ENCODE peak calls at places on chromosomes 16 and 17, in six cellular contexts. One of them, this sample, is unnamed.

GRCh38 chr17:73203788-73204479 is 11.1 kb downstream of the COG1 start:
- DNase-seq in body of pancreas: no peak
- DNase-seq in heart right ventricle: no peak
- DNase-seq in left ventricle myocardium inferior: no peak
- DNase-seq in GM23248: no peak
- DNase-seq in ovary: no peak
- DNase-seq in this sample: no peak

GRCh38 chr17:63740464-63741181 is 976 bp downstream of the STRADA start:
- DNase-seq in GM23248: peak; percentile 40
- DNase-seq in body of pancreas: no peak
- DNase-seq in heart right ventricle: no peak
- DNase-seq in left ventricle myocardium inferior: no peak
- DNase-seq in ovary: no peak
- DNase-seq in this sample: no peak

GRCh38 chr17:27319536-27320221 is 25.8 kb downstream of the WSB1 start:
- DNase-seq in ovary: peak; percentile 66
- DNase-seq in body of pancreas: peak; percentile 67
- DNase-seq in GM23248: peak; percentile 80
- DNase-seq in heart right ventricle: peak; percentile 75
- DNase-seq in left ventricle myocardium inferior: peak; percentile 77
- DNase-seq in this sample: peak; percentile 50

GRCh38 chr17:2140683-2141082 is 85.8 kb downstream of the HIC1 start:
- DNase-seq in ovary: no peak
- DNase-seq in GM23248: no peak
- DNase-seq in body of pancreas: no peak
- DNase-seq in heart right ventricle: no peak
- DNase-seq in left ventricle myocardium inferior: no peak
- DNase-seq in this sample: no peak

GRCh38 chr16:1158456-1159324 is 5.8 kb downstream of the CACNA1H start:
- DNase-seq in heart right ventricle: peak; percentile 84
- DNase-seq in ovary: peak; percentile 92
- DNase-seq in GM23248: peak; percentile 41
- DNase-seq in body of pancreas: peak; percentile 54
- DNase-seq in left ventricle myocardium inferior: peak; percentile 78
- DNase-seq in this sample: no peak

GRCh38 chr17:28426081-28426519 is 20.1 kb upstream of the SLC46A1 start:
- DNase-seq in heart right ventricle: no peak
- DNase-seq in body of pancreas: no peak
- DNase-seq in ovary: no peak
- DNase-seq in GM23248: peak; percentile 34
- DNase-seq in left ventricle myocardium inferior: no peak
- DNase-seq in this sample: no peak

GRCh38 chr17:11140028-11140427 is 101.0 kb upstream of the SHISA6 start:
- DNase-seq in ovary: no peak
- DNase-seq in body of pancreas: no peak
- DNase-seq in left ventricle myocardium inferior: no peak
- DNase-seq in heart right ventricle: peak; percentile 13
- DNase-seq in GM23248: no peak
- DNase-seq in this sample: no peak

GRCh38 chr17:72119963-72120877 is 600 bp upstream of the SOX9 start:
- DNase-seq in body of pancreas: peak; percentile 61
- DNase-seq in left ventricle myocardium inferior: peak; percentile 50
- DNase-seq in heart right ventricle: peak; percentile 49
- DNase-seq in GM23248: peak; percentile 91
- DNase-seq in ovary: no peak
- DNase-seq in this sample: peak; percentile 66

GRCh38 chr17:74601944-74602572 is 10.0 kb upstream of the CD300LD start:
- DNase-seq in heart right ventricle: no peak
- DNase-seq in left ventricle myocardium inferior: no peak
- DNase-seq in body of pancreas: no peak
- DNase-seq in GM23248: peak; percentile 64
- DNase-seq in ovary: no peak
- DNase-seq in this sample: no peak

GRCh38 chr17:61551255-61551742 is 39.7 kb downstream of the NACA2 start:
- DNase-seq in body of pancreas: no peak
- DNase-seq in GM23248: peak; percentile 70
- DNase-seq in heart right ventricle: no peak
- DNase-seq in left ventricle myocardium inferior: no peak
- DNase-seq in ovary: no peak
- DNase-seq in this sample: no peak

GRCh38 chr16:89581861-89582563 is 6.5 kb downstream of the CPNE7 start:
- DNase-seq in body of pancreas: no peak
- DNase-seq in left ventricle myocardium inferior: no peak
- DNase-seq in heart right ventricle: no peak
- DNase-seq in ovary: no peak
- DNase-seq in GM23248: peak; percentile 63
- DNase-seq in this sample: peak; percentile 84

GRCh38 chr17:42135664-42136653 is 13.4 kb downstream of the HSPB9 start:
- DNase-seq in body of pancreas: peak; percentile 91
- DNase-seq in GM23248: peak; percentile 69
- DNase-seq in ovary: peak; percentile 78
- DNase-seq in left ventricle myocardium inferior: peak; percentile 75
- DNase-seq in heart right ventricle: peak; percentile 59
- DNase-seq in this sample: peak; percentile 89

GRCh38 chr16:83066011-83066410 is 439.2 kb downstream of the CDH13 start:
- DNase-seq in heart right ventricle: no peak
- DNase-seq in left ventricle myocardium inferior: no peak
- DNase-seq in body of pancreas: no peak
- DNase-seq in GM23248: no peak
- DNase-seq in ovary: no peak
- DNase-seq in this sample: no peak

GRCh38 chr17:7132511-7133094 is 18.0 kb upstream of the ASGR2 start:
- DNase-seq in left ventricle myocardium inferior: no peak
- DNase-seq in heart right ventricle: no peak
- DNase-seq in body of pancreas: no peak
- DNase-seq in ovary: no peak
- DNase-seq in GM23248: no peak
- DNase-seq in this sample: peak; percentile 58

GRCh38 chr17:64608571-64608981 is 53.5 kb downstream of the SMURF2 start:
- DNase-seq in left ventricle myocardium inferior: no peak
- DNase-seq in heart right ventricle: no peak
- DNase-seq in GM23248: peak; percentile 75
- DNase-seq in ovary: no peak
- DNase-seq in body of pancreas: no peak
- DNase-seq in this sample: no peak

GRCh38 chr16:84606081-84606875 is 11.6 kb downstream of the COTL1 start:
- DNase-seq in heart right ventricle: no peak
- DNase-seq in ovary: no peak
- DNase-seq in body of pancreas: no peak
- DNase-seq in GM23248: no peak
- DNase-seq in left ventricle myocardium inferior: no peak
- DNase-seq in this sample: no peak

GRCh38 chr17:45261577-45262515 is at the start of gene SPATA32:
- DNase-seq in heart right ventricle: peak; percentile 71
- DNase-seq in GM23248: peak; percentile 62
- DNase-seq in left ventricle myocardium inferior: peak; percentile 68
- DNase-seq in ovary: peak; percentile 73
- DNase-seq in body of pancreas: peak; percentile 50
- DNase-seq in this sample: peak; percentile 74

GRCh38 chr17:83084214-83084613 is 4.8 kb downstream of the METRNL start:
- DNase-seq in body of pancreas: no peak
- DNase-seq in ovary: no peak
- DNase-seq in left ventricle myocardium inferior: no peak
- DNase-seq in heart right ventricle: no peak
- DNase-seq in GM23248: no peak
- DNase-seq in this sample: no peak

GRCh38 chr17:66548158-66548557 is 245.7 kb downstream of the PRKCA start:
- DNase-seq in left ventricle myocardium inferior: no peak
- DNase-seq in GM23248: peak; percentile 63
- DNase-seq in heart right ventricle: no peak
- DNase-seq in ovary: no peak
- DNase-seq in body of pancreas: no peak
- DNase-seq in this sample: no peak

GRCh38 chr17:61285483-61286320 is 113.9 kb upstream of the TBX2 start:
- DNase-seq in body of pancreas: no peak
- DNase-seq in ovary: no peak
- DNase-seq in left ventricle myocardium inferior: peak; percentile 64
- DNase-seq in heart right ventricle: peak; percentile 56
- DNase-seq in GM23248: peak; percentile 94
- DNase-seq in this sample: no peak

GRCh38 chr17:48505788-48506187 is 25.0 kb downstream of the HOXB1 start:
- DNase-seq in ovary: no peak
- DNase-seq in body of pancreas: no peak
- DNase-seq in left ventricle myocardium inferior: no peak
- DNase-seq in GM23248: peak; percentile 96
- DNase-seq in heart right ventricle: no peak
- DNase-seq in this sample: no peak

GRCh38 chr16:23862556-23862955 is 26.8 kb downstream of the PRKCB start:
- DNase-seq in GM23248: no peak
- DNase-seq in ovary: no peak
- DNase-seq in heart right ventricle: no peak
- DNase-seq in body of pancreas: no peak
- DNase-seq in left ventricle myocardium inferior: no peak
- DNase-seq in this sample: no peak

GRCh38 chr17:5522476-5522875 is 36.1 kb downstream of the MIS12 start:
- DNase-seq in GM23248: no peak
- DNase-seq in heart right ventricle: no peak
- DNase-seq in ovary: no peak
- DNase-seq in body of pancreas: no peak
- DNase-seq in left ventricle myocardium inferior: no peak
- DNase-seq in this sample: no peak

GRCh38 chr17:50953831-50954601 is 87.9 kb upstream of the TOB1 start:
- DNase-seq in ovary: peak; percentile 64
- DNase-seq in left ventricle myocardium inferior: peak; percentile 61
- DNase-seq in GM23248: peak; percentile 34
- DNase-seq in body of pancreas: peak; percentile 35
- DNase-seq in heart right ventricle: peak; percentile 51
- DNase-seq in this sample: peak; percentile 52

GRCh38 chr17:58308985-58309917 is 19.3 kb downstream of the TSPOAP1 start:
- DNase-seq in ovary: no peak
- DNase-seq in left ventricle myocardium inferior: no peak
- DNase-seq in body of pancreas: no peak
- DNase-seq in heart right ventricle: no peak
- DNase-seq in GM23248: no peak
- DNase-seq in this sample: no peak

DNA sequence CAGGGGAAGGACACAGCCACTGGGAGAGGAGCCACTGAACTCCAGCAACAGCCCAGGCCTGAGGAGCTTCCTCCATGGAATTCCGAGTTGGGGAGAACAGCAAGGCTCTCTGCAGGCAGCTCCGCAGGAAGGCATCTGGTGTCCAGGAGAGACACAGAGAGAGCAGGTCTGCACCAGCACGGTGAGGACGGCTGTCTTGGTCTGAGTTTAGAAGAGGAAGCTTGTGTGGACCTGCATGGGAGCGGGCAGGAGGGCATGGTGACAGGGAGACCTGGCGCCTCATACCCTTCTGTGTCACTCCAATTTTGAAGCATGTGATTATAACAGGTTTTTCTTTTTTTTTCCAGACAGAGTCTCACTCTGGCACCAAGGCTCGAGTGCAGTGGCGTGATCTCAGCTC is 6.4 kb downstream of the SLC38A10 start:
- DNase-seq in ovary: no peak
- DNase-seq in heart right ventricle: no peak
- DNase-seq in left ventricle myocardium inferior: no peak
- DNase-seq in GM23248: no peak
- DNase-seq in body of pancreas: no peak
- DNase-seq in this sample: no peak
- H3K4me1 ChIP-seq in ovary: peaks cover 7% of the 10 kb centered on the region
- H3K4me1 ChIP-seq in heart right ventricle: peaks cover 69% of the 10 kb centered on the region
- H3K4me1 ChIP-seq in left ventricle myocardium inferior: peaks cover 68% of the 10 kb centered on the region
- H3K4me1 ChIP-seq in GM23248: peaks cover 7% of the 10 kb centered on the region
- H3K4me1 ChIP-seq in body of pancreas: peaks cover 39% of the 10 kb centered on the region
- H3K4me1 ChIP-seq in this sample: peaks cover 26% of the 10 kb centered on the region

GRCh38 chr17:14203392-14203791 is 33.3 kb downstream of the CDRT15 start:
- DNase-seq in ovary: no peak
- DNase-seq in GM23248: peak; percentile 26
- DNase-seq in heart right ventricle: no peak
- DNase-seq in left ventricle myocardium inferior: no peak
- DNase-seq in body of pancreas: no peak
- DNase-seq in this sample: no peak
- H3K4me1 ChIP-seq in ovary: peaks cover 2% of the 10 kb centered on the region
- H3K4me1 ChIP-seq in GM23248: peaks cover 7% of the 10 kb centered on the region
- H3K4me1 ChIP-seq in heart right ventricle: peaks cover 34% of the 10 kb centered on the region
- H3K4me1 ChIP-seq in left ventricle myocardium inferior: peaks cover 58% of the 10 kb centered on the region
- H3K4me1 ChIP-seq in body of pancreas: peaks cover 35% of the 10 kb centered on the region
- H3K4me1 ChIP-seq in this sample: no peaks in the 10 kb centered on the region

DNA sequence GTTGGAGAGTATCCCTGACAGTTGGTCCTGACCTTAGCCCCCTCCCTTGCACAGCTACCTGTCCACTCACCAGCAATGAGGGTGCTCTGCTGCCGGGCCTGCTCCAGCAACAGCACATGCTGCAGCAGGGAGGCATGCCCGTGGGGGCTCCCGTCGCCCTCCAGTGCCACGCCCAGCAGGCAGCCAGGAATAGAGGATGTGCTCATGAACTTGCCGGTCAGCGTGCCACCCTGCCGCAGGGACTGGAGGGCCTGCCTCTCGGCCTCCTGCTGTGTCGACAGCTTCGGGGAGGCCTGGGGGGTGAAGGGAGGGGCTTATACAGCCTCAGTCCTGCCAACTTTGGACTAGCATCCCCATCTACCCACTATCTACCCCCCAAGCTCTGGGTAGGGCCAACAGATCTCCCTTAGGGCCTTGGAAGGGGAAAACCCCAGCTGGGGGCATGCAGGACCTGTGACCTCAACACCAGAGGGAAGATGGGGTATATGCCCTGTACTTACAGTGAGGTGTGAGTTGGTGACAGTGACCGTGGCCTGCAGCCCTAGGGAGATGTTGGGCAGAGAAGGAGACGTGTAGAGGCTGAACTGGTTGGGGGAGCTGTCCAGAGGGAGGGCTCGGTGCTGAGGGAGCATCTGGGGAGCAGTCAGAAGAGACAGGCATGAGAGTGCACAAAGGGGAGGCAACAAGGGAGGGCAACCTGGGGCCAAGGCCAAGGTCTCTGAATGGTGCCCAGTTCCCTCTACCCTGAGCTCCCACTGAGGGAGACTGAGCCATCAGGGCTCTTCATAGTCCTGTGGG is 20.9 kb downstream of the G6PC3 start:
- DNase-seq in ovary: no peak
- DNase-seq in GM23248: no peak
- DNase-seq in left ventricle myocardium inferior: no peak
- DNase-seq in heart right ventricle: no peak
- DNase-seq in body of pancreas: no peak
- DNase-seq in this sample: no peak
- H3K4me1 ChIP-seq in ovary: peaks cover 11% of the 10 kb centered on the region
- H3K4me1 ChIP-seq in GM23248: peaks cover 24% of the 10 kb centered on the region
- H3K4me1 ChIP-seq in left ventricle myocardium inferior: peaks cover 30% of the 10 kb centered on the region
- H3K4me1 ChIP-seq in heart right ventricle: peaks cover 34% of the 10 kb centered on the region
- H3K4me1 ChIP-seq in body of pancreas: peaks cover 5% of the 10 kb centered on the region
- H3K4me1 ChIP-seq in this sample: no peaks in the 10 kb centered on the region

GRCh38 chr16:74465851-74466685 is 44.8 kb upstream of the CLEC18B start:
- DNase-seq in body of pancreas: peak; percentile 41
- DNase-seq in left ventricle myocardium inferior: no peak
- DNase-seq in GM23248: no peak
- DNase-seq in ovary: no peak
- DNase-seq in heart right ventricle: no peak
- DNase-seq in this sample: no peak

GRCh38 chr16:74465281-74465680 is 44.0 kb upstream of the CLEC18B start:
- DNase-seq in left ventricle myocardium inferior: no peak
- DNase-seq in body of pancreas: no peak
- DNase-seq in ovary: no peak
- DNase-seq in heart right ventricle: no peak
- DNase-seq in GM23248: no peak
- DNase-seq in this sample: no peak

GRCh38 chr16:74461826-74462225 is 40.5 kb upstream of the CLEC18B start:
- DNase-seq in body of pancreas: no peak
- DNase-seq in left ventricle myocardium inferior: no peak
- DNase-seq in heart right ventricle: no peak
- DNase-seq in GM23248: no peak
- DNase-seq in ovary: no peak
- DNase-seq in this sample: no peak

GRCh38 chr16:74462361-74462760 is 41.1 kb upstream of the CLEC18B start:
- DNase-seq in GM23248: peak; percentile 37
- DNase-seq in ovary: no peak
- DNase-seq in left ventricle myocardium inferior: no peak
- DNase-seq in body of pancreas: no peak
- DNase-seq in heart right ventricle: no peak
- DNase-seq in this sample: no peak

GRCh38 chr16:74463888-74464287 is 42.6 kb upstream of the CLEC18B start:
- DNase-seq in heart right ventricle: no peak
- DNase-seq in body of pancreas: no peak
- DNase-seq in left ventricle myocardium inferior: no peak
- DNase-seq in ovary: no peak
- DNase-seq in GM23248: no peak
- DNase-seq in this sample: no peak
- H3K4me1 ChIP-seq in heart right ventricle: no peaks in the 10 kb centered on the region
- H3K4me1 ChIP-seq in body of pancreas: peaks cover 37% of the 10 kb centered on the region
- H3K4me1 ChIP-seq in left ventricle myocardium inferior: no peaks in the 10 kb centered on the region
- H3K4me1 ChIP-seq in ovary: no peaks in the 10 kb centered on the region
- H3K4me1 ChIP-seq in GM23248: no peaks in the 10 kb centered on the region
- H3K4me1 ChIP-seq in this sample: no peaks in the 10 kb centered on the region

This sample was measured in right lobe of liver.